ENCODE peak calls at places on chromosome 5, in nine cellular contexts. F, C, L, E, Z, X, R, H and D are unnamed samples.
A peak's percentile ranks its signal among the peaks of the same experiment; 100 is the strongest.

GRCh38 chr5:177083351-177083750 is 3.4 kb upstream of the FGFR4 start:
- DNase-seq in F (no peak), C (no peak), L (no peak), E (peak; percentile 28), Z (no peak), X (no peak), R (no peak), H (no peak), D (peak; percentile 28)

GRCh38 chr5:73186976-73187375 is 14.0 kb downstream of the TMEM174 start:
- DNase-seq in F (no peak), C (no peak), L (no peak), E (no peak), Z (no peak), X (no peak), R (no peak), H (no peak), D (no peak)

GRCh38 chr5:99179206-99179605 is 250.4 kb upstream of the CHD1 start:
- DNase-seq in F (no peak), C (no peak), L (no peak), E (no peak), Z (no peak), X (no peak), R (no peak), H (no peak), D (no peak)

GRCh38 chr5:4627887-4628286 is 512.2 kb upstream of the ADAMTS16 start:
- DNase-seq in F (no peak), C (peak; percentile 1), L (no peak), E (peak; percentile 17), Z (peak; percentile 44), X (no peak), R (no peak), H (no peak), D (no peak)

GRCh38 chr5:172380992-172381643 is 73.2 kb downstream of the SH3PXD2B start:
- DNase-seq in F (peak; percentile 86), C (no peak), L (no peak), E (no peak), Z (no peak), X (no peak), R (no peak), H (no peak), D (no peak)

GRCh38 chr5:72510610-72511121 is 3.5 kb upstream of the ZNF366 start:
- DNase-seq in F (no peak), C (peak; percentile 67), L (no peak), E (no peak), Z (no peak), X (no peak), R (peak; percentile 84), H (no peak), D (no peak)

GRCh38 chr5:71830626-71831539 is 111.8 kb downstream of the CARTPT start:
- DNase-seq in F (peak; percentile 86), C (no peak), L (no peak), E (peak; percentile 76), Z (peak; percentile 72), X (peak; percentile 15), R (peak; percentile 81), H (peak; percentile 22), D (peak; percentile 35)

GRCh38 chr5:34415559-34416198 is 240.4 kb upstream of the RAI14 start:
- DNase-seq in F (no peak), C (peak; percentile 78), L (no peak), E (no peak), Z (no peak), X (no peak), R (no peak), H (peak; percentile 7), D (no peak)

GRCh38 chr5:66873990-66874389 is 277.8 kb downstream of the MAST4 start:
- DNase-seq in F (no peak), C (no peak), L (no peak), E (no peak), Z (no peak), X (no peak), R (no peak), H (no peak), D (no peak)

GRCh38 chr5:132228241-132229035 is 785 bp upstream of the P4HA2 start:
- DNase-seq in F (no peak), C (no peak), L (no peak), E (no peak), Z (no peak), X (no peak), R (no peak), H (no peak), D (peak; percentile 6)

GRCh38 chr5:40052812-40053211 is 626.9 kb upstream of the PTGER4 start:
- DNase-seq in F (no peak), C (no peak), L (no peak), E (no peak), Z (no peak), X (no peak), R (peak; percentile 65), H (no peak), D (no peak)

GRCh38 chr5:57825026-57825683 is 342.5 kb upstream of the ACTBL2 start:
- DNase-seq in F (no peak), C (no peak), L (no peak), E (no peak), Z (no peak), X (no peak), R (peak; percentile 97), H (peak; percentile 100), D (no peak)

GRCh38 chr5:170184007-170184687 is 48.6 kb upstream of the C5orf58 start:
- DNase-seq in F (peak; percentile 52), C (peak; percentile 62), L (peak; percentile 59), E (peak; percentile 65), Z (peak; percentile 34), X (peak; percentile 38), R (peak; percentile 73), H (peak; percentile 37), D (peak; percentile 54)